ENCODE peak calls at places on chromosomes 12 and 14, in nine cellular contexts. T is EL; E is NCI-H524; Y is AG09309; O is stimulated activated CD8-positive, alpha-beta memory T cell treated with anti-CD3 and anti-CD28 coated beads, Interleukin-7, amount 100 ng/mL, for 1 hour; V is hypothalamus; L is H1; H is KBM-7; C is progenitor cell of endocrine pancreas. W is an unnamed sample.
A peak's percentile ranks its signal among the peaks of the same experiment; 100 is the strongest.

GRCh38 chr12:104609083-104609844 is 152.5 kb downstream of the CHST11 start:
- DNase-seq in Y (no peak), C (no peak), H (no peak), E (peak; percentile 92), L (no peak), V (no peak), O (no peak), T (no peak), W (no peak)

GRCh38 chr14:102249041-102249440 is 55.9 kb downstream of the MOK start:
- DNase-seq in C (no peak), E (no peak), O (no peak), Y (no peak), V (no peak), L (no peak), T (peak; percentile 45), H (no peak), W (no peak)

GRCh38 chr14:96040836-96041371 is 1.7 kb downstream of the C14orf132 start:
- DNase-seq in H (no peak), C (no peak), Y (no peak), T (no peak), E (no peak), O (no peak), V (no peak), L (no peak), W (no peak)

GRCh38 chr14:52974406-52974805 is 23.6 kb upstream of the FERMT2 start:
- DNase-seq in E (no peak), C (no peak), T (peak; percentile 11), H (no peak), Y (no peak), V (no peak), O (no peak), L (no peak), W (no peak)

GRCh38 chr14:61196792-61197191 is 84.3 kb downstream of the TMEM30B start:
- DNase-seq in O (no peak), V (no peak), L (no peak), Y (no peak), C (no peak), H (no peak), E (no peak), T (no peak), W (no peak)

GRCh38 chr12:120019942-120020341 is 30.9 kb downstream of the BICDL1 start:
- DNase-seq in O (no peak), H (no peak), T (no peak), E (no peak), L (no peak), V (no peak), C (no peak), Y (no peak), W (no peak)

GRCh38 chr12:6960291-6961277 is 9.4 kb downstream of the PTPN6 start:
- DNase-seq in O (no peak), C (no peak), E (no peak), L (no peak), H (peak; percentile 66), Y (no peak), T (peak; percentile 40), V (no peak), W (peak; percentile 68)

GRCh38 chr12:80837342-80837978 is 100.3 kb downstream of the LIN7A start:
- DNase-seq in T (peak; percentile 68), V (no peak), O (no peak), C (no peak), Y (peak; percentile 45), H (peak; percentile 25), L (no peak), E (peak; percentile 36), W (peak; percentile 12)

GRCh38 chr14:22982013-22982476 is 306 bp downstream of the AJUBA start:
- DNase-seq in V (no peak), E (no peak), H (no peak), T (no peak), Y (no peak), O (no peak), C (no peak), L (no peak), W (no peak)

GRCh38 chr12:85058339-85058738 is 22.2 kb downstream of the LRRIQ1 start:
- DNase-seq in L (no peak), T (no peak), O (no peak), H (no peak), V (no peak), C (no peak), E (no peak), Y (no peak), W (no peak)

GRCh38 chr14:68521952-68522509 is 270.8 kb downstream of the ZFP36L1 start:
- DNase-seq in C (no peak), Y (no peak), T (no peak), E (no peak), V (no peak), L (no peak), O (no peak), H (no peak), W (no peak)

GRCh38 chr14:52014601-52015267 is 25.4 kb downstream of the RTRAF start:
- DNase-seq in Y (no peak), C (no peak), T (no peak), E (no peak), V (peak; percentile 44), O (no peak), L (no peak), H (no peak), W (no peak)

GRCh38 chr14:50954811-50955372 is 10.6 kb upstream of the PYGL start:
- DNase-seq in V (no peak), H (peak; percentile 48), E (peak; percentile 60), L (no peak), Y (no peak), O (no peak), C (no peak), T (peak; percentile 66), W (peak; percentile 63)

W was measured in OCI-LY7.